ENCODE peak calls at places on chromosomes 2 and 18, in eight cellular contexts. G is fibroblast of lung, K is neural progenitor cell, U is HepG2, N is PC-3, O is GM23248, L is mammary epithelial cell, B is PC-9. T is an unnamed sample.

GRCh38 chr2:190903693-190904450 is 23.3 kb downstream of the GLS start:
- DNase-seq in G (peak), K (no peak), U (no peak), N (no peak), O (no peak), L (no peak), B (no peak), T (no peak)

GRCh38 chr2:75007819-75008218 is 49.4 kb downstream of the POLE4 start:
- DNase-seq in G (no peak), K (no peak), U (no peak), N (no peak), O (no peak), L (no peak), B (no peak), T (no peak)

GRCh38 chr2:109301746-109302145 is 172.7 kb downstream of the SH3RF3 start:
- DNase-seq in G (no peak), K (no peak), U (no peak), N (no peak), O (no peak), L (no peak), B (no peak), T (no peak)

GRCh38 chr2:172119089-172119488 is 16.4 kb upstream of the DLX2 start:
- DNase-seq in G (peak), K (no peak), U (peak), N (peak), O (peak), L (peak), B (no peak), T (no peak)

GRCh38 chr2:97935719-97936161 is 60.0 kb downstream of the TMEM131 start:
- DNase-seq in G (peak), K (peak), U (peak), N (peak), O (peak), L (peak), B (peak), T (peak)

GRCh38 chr2:108446703-108447102 is 2.3 kb upstream of the GCC2 start:
- DNase-seq in G (no peak), K (no peak), U (no peak), N (peak), O (no peak), L (no peak), B (no peak), T (no peak)

GRCh38 chr2:196601430-196602306 is 37.8 kb upstream of the CCDC150 start:
- DNase-seq in G (peak), K (no peak), U (no peak), N (peak), O (peak), L (peak), B (peak), T (no peak)

GRCh38 chr2:24203787-24204150 is 28.9 kb downstream of the FAM228A start:
- DNase-seq in G (no peak), K (no peak), U (no peak), N (no peak), O (no peak), L (no peak), B (no peak), T (no peak)

GRCh38 chr2:129730979-129731378 is 248.5 kb upstream of the RAB6C start:
- DNase-seq in G (no peak), K (no peak), U (no peak), N (no peak), O (no peak), L (no peak), B (no peak), T (no peak)

GRCh38 chr18:54479365-54479764 is 111.7 kb upstream of the DYNAP start:
- DNase-seq in G (peak), K (peak), U (no peak), N (no peak), O (peak), L (peak), B (no peak), T (no peak)

GRCh38 chr2:109660046-109660860 is 46.1 kb downstream of the SOWAHC start:
- DNase-seq in G (no peak), K (no peak), U (peak), N (no peak), O (no peak), L (no peak), B (no peak), T (no peak)

GRCh38 chr2:217568289-217568985 is 434.4 kb downstream of the TNS1 start:
- DNase-seq in G (peak), K (no peak), U (no peak), N (no peak), O (peak), L (no peak), B (no peak), T (no peak)

GRCh38 chr18:63161728-63162195 is 157.8 kb downstream of the BCL2 start:
- DNase-seq in G (peak), K (no peak), U (peak), N (peak), O (peak), L (peak), B (peak), T (peak)

GRCh38 chr2:128782411-128783192 is 463.9 kb upstream of the HS6ST1 start:
- DNase-seq in G (no peak), K (no peak), U (no peak), N (no peak), O (no peak), L (no peak), B (no peak), T (no peak)

GRCh38 chr18:3832211-3832610 is 382.2 kb downstream of the TGIF1 start:
- DNase-seq in G (no peak), K (no peak), U (no peak), N (no peak), O (no peak), L (no peak), B (no peak), T (no peak)

GRCh38 chr2:120224735-120225548 is 1.7 kb upstream of the TMEM185B start:
- DNase-seq in G (no peak), K (no peak), U (no peak), N (no peak), O (no peak), L (no peak), B (no peak), T (no peak)

GRCh38 chr2:224956706-224957105 is 85.6 kb downstream of the DOCK10 start:
- DNase-seq in G (peak), K (no peak), U (no peak), N (no peak), O (no peak), L (no peak), B (no peak), T (no peak)

GRCh38 chr2:15965564-15966019 is 25.2 kb downstream of the MYCN start:
- DNase-seq in G (no peak), K (peak), U (no peak), N (no peak), O (no peak), L (no peak), B (no peak), T (no peak)

GRCh38 chr2:224309216-224309615 is 92.7 kb downstream of the FAM124B start:
- DNase-seq in G (peak), K (no peak), U (no peak), N (no peak), O (peak), L (peak), B (no peak), T (no peak)

GRCh38 chr2:191856111-191856876 is 9.4 kb upstream of the CAVIN2 start:
- DNase-seq in G (no peak), K (no peak), U (no peak), N (no peak), O (no peak), L (no peak), B (no peak), T (no peak)

GRCh38 chr2:24047703-24048033 is 477 bp upstream of the WDCP start:
- DNase-seq in G (no peak), K (no peak), U (no peak), N (no peak), O (no peak), L (no peak), B (no peak), T (no peak)

GRCh38 chr2:32938934-32939333 is 7.8 kb upstream of the LTBP1 start:
- DNase-seq in G (no peak), K (no peak), U (no peak), N (no peak), O (no peak), L (no peak), B (no peak), T (no peak)

GRCh38 chr2:8394131-8394530 is 287.7 kb upstream of the ID2 start:
- DNase-seq in G (no peak), K (no peak), U (no peak), N (no peak), O (no peak), L (no peak), B (no peak), T (peak)

GRCh38 chr2:221204699-221205098 is 367.4 kb downstream of the EPHA4 start:
- DNase-seq in G (no peak), K (no peak), U (no peak), N (no peak), O (no peak), L (no peak), B (no peak), T (no peak)

GRCh38 chr2:121804997-121805766 is 49.7 kb downstream of the TSN start:
- DNase-seq in G (no peak), K (no peak), U (no peak), N (no peak), O (no peak), L (no peak), B (no peak), T (no peak)

GRCh38 chr2:64645014-64645418 is 8.7 kb downstream of the SERTAD2 start:
- DNase-seq in G (peak), K (peak), U (peak), N (peak), O (peak), L (peak), B (peak), T (peak)

GRCh38 chr2:13681936-13682335 is 950.6 kb upstream of the LRATD1 start:
- DNase-seq in G (peak), K (no peak), U (no peak), N (no peak), O (peak), L (peak), B (no peak), T (no peak)

GRCh38 chr2:17539596-17539992 is 902 bp upstream of the VSNL1 start:
- DNase-seq in G (peak), K (peak), U (peak), N (no peak), O (peak), L (peak), B (no peak), T (no peak)

GRCh38 chr2:221969087-221969829 is 329.5 kb downstream of the PAX3 start:
- DNase-seq in G (peak), K (peak), U (peak), N (peak), O (peak), L (peak), B (peak), T (peak)

GRCh38 chr18:23763343-23763742 is 74.1 kb downstream of the LAMA3 start:
- DNase-seq in G (no peak), K (no peak), U (no peak), N (no peak), O (no peak), L (no peak), B (no peak), T (no peak)

GRCh38 chr2:20065885-20066602 is 14.6 kb upstream of the LAPTM4A start:
- DNase-seq in G (peak), K (no peak), U (peak), N (peak), O (peak), L (peak), B (peak), T (no peak)

GRCh38 chr2:43073373-43073772 is 153.0 kb downstream of the ZFP36L2 start:
- DNase-seq in G (peak), K (no peak), U (no peak), N (peak), O (peak), L (peak), B (peak), T (peak)

GRCh38 chr2:64052468-64053241 is 33.4 kb upstream of the VPS54 start:
- DNase-seq in G (peak), K (peak), U (no peak), N (peak), O (no peak), L (peak), B (no peak), T (peak)

GRCh38 chr2:130186391-130186790 is 4.3 kb downstream of the MZT2B start:
- DNase-seq in G (peak), K (no peak), U (no peak), N (peak), O (peak), L (no peak), B (no peak), T (no peak)

GRCh38 chr2:158967731-158968395 is 577 bp upstream of the TANC1 start:
- DNase-seq in G (peak), K (peak), U (no peak), N (peak), O (peak), L (peak), B (peak), T (no peak)

GRCh38 chr2:158968396-158969161 is at the start of gene TANC1:
- DNase-seq in G (peak), K (peak), U (peak), N (peak), O (peak), L (peak), B (peak), T (peak)

GRCh38 chr2:158969162-158969716 is 799 bp downstream of the TANC1 start:
- DNase-seq in G (no peak), K (no peak), U (no peak), N (no peak), O (peak), L (no peak), B (no peak), T (peak)

GRCh38 chr2:158970522-158970855 is 2.0 kb downstream of the TANC1 start:
- DNase-seq in G (no peak), K (no peak), U (no peak), N (peak), O (no peak), L (no peak), B (no peak), T (no peak)

DNA sequence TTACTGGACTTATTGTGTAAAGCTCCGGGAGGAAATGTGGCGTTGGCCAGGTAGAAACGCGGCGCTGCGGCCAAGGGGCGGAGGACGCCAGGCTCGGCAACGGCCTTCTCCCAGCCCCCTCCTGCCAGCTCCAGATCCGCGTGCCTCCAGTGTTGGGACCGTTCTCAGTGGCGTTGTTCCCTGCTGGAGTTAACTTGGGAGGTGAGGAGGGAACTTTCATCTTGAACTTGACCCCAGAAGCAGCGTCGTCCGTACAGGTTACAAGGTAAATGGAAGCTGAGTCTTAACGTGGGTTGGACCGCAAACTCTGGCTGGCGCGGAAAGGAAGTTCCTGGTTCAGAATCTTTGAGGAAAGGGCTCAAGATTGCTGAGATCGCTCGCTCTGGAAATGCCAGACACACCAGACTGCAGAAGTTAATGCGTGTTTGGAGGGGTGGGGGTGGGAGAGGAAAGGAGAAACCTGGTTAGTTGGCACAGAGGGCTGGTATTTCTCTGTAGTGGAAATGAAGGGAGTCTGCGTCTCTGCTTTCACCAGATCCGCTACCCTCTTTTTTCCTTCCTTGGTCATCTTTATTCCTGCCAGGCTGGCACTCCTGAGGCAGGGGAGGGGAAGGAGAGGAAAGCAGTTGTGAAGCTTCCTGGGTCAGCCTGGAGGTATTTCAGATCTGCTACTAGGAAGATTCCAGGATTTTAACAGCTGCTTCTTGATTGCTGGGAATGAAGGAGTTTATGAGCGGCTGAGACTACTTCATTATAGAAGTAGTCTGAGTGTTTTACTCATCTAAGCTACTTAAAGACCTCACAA is 1.5 kb downstream of the TANC1 start:
- DNase-seq in G (peak), K (peak), U (no peak), N (peak), O (peak), L (peak), B (peak), T (peak)
- TF ChIP-seq EZH2 in G (no peak), K (peak), U (peak), N (no peak), O (no peak), L (no peak), B (no peak), T (no peak)

DNA sequence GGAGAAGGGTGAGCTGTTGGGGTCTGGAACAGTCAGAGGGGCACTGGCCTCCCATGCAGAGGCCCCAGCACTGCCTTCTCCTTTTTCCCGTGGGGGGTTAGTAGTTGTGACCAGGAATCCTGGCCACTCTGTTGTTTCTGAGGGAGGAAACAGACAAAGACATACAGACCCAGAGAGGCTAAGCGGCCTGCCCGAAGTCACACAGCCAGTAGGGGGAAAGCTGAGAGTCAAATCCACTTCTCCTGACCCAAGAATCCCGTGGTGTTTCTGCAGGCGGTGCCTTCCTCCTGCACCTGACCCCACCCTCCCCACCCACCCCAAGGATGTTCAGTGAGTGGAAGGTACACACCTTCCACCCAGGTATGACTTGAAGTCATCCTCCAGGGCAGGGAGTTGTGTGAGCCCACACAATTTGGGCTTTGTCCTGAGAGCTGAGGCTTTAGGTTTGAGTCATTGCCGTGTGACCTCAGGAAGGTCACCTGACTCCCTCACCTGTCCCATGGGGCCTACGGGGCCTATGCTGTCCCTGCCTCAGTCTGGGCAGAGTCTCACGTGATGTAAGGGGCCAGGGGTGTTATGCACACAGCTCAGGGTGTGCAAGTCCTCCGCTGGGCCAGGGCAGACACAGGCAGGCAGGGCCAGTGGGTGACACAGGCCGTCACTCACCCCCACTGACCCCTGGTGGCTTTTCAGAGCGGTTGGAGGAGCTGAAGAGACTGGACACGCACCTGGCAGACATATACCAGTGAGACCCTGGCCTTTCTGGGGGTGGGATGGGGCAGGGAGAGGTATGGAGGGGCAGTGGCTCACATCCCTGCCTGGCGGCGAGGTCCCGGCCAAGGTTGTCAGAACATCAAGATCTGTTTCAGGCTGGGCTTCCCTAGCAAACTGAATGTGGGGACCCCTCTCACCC is 5.0 kb downstream of the NT5DC4 start:
- DNase-seq in G (no peak), K (peak), U (peak), N (peak), O (no peak), L (peak), B (peak), T (no peak)
- H3K4me2 ChIP-seq in G (no peak), K (no peak), U (peak), N (peak), O (no peak), L (peak), B (peak), T (no peak)

GRCh38 chr2:161417428-161418274 is 1.6 kb downstream of the TBR1 start:
- DNase-seq in G (no peak), K (peak), U (no peak), N (no peak), O (no peak), L (no peak), B (no peak), T (no peak)
- TF ChIP-seq EZH2 in G (peak), K (peak), U (peak), N (no peak), O (no peak), L (peak), B (no peak), T (no peak)

GRCh38 chr2:203692039-203692710 is 14.3 kb upstream of the CD28 start:
- DNase-seq in G (no peak), K (no peak), U (peak), N (no peak), O (no peak), L (no peak), B (no peak), T (no peak)

GRCh38 chr2:203691149-203691548 is 15.3 kb upstream of the CD28 start:
- DNase-seq in G (no peak), K (no peak), U (peak), N (no peak), O (no peak), L (no peak), B (no peak), T (no peak)

GRCh38 chr2:203694186-203694585 is 12.3 kb upstream of the CD28 start:
- DNase-seq in G (no peak), K (no peak), U (no peak), N (no peak), O (no peak), L (no peak), B (no peak), T (no peak)

GRCh38 chr2:203690110-203691047 is 16.1 kb upstream of the CD28 start:
- DNase-seq in G (peak), K (no peak), U (no peak), N (no peak), O (peak), L (no peak), B (no peak), T (peak)

DNA sequence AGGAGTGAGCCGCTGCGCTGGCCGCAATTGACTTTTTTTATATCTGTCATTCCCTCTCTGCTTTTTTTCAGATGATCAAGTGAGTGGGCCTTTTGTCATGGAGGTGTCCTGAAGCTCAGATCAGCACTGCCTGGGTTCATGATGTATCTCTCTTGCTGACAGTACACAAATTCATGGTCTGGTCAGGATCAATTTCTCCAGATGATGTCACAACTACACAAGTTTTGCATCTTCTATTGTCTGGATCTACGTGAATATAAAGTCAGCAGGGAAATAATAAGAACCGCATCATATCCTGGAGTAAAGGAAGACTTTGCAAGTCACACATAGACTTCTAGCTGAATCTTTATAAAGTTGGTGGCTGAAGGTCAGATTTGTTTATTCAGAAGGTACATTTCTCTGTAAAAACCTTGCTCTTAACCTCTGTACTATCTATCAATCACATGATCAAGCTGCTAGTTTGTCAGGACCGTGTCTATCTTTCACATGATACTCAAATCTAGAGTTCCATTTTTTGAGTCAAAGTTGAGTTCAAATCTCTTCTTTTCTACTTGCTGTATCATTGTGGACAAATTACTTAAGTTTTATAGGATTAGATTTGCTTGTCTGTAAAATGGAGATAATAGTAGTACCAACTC is 13.1 kb upstream of the CD28 start:
- DNase-seq in G (no peak), K (no peak), U (no peak), N (no peak), O (no peak), L (no peak), B (no peak), T (no peak)
- H3K4me2 ChIP-seq in G (no peak), K (no peak), U (no peak), N (no peak), O (no peak), L (no peak), B (no peak), T (no peak)

T was measured in DND-41.